ENCODE peak calls at places on chromosomes 5 and 9, in eight cellular contexts. One of them, this sample, is unnamed.

GRCh38 chr5:95836544-95836943 is 14.0 kb upstream of the GLRX start:
- DNase-seq in adrenal gland: no peak
- DNase-seq in Peyer's patch: no peak
- DNase-seq in HepG2: no peak
- DNase-seq in upper lobe of right lung: no peak
- DNase-seq in lower lobe of right lung: no peak
- DNase-seq in PC-3: no peak
- DNase-seq in uterus: no peak
- DNase-seq in this sample: no peak

GRCh38 chr9:32378993-32379729 is 5.3 kb upstream of the ACO1 start:
- DNase-seq in adrenal gland: peak
- DNase-seq in Peyer's patch: peak
- DNase-seq in HepG2: peak
- DNase-seq in upper lobe of right lung: no peak
- DNase-seq in lower lobe of right lung: no peak
- DNase-seq in PC-3: peak
- DNase-seq in uterus: no peak
- DNase-seq in this sample: peak

GRCh38 chr9:133806623-133807010 is 68.5 kb upstream of the SARDH start:
- DNase-seq in adrenal gland: no peak
- DNase-seq in Peyer's patch: no peak
- DNase-seq in HepG2: no peak
- DNase-seq in upper lobe of right lung: no peak
- DNase-seq in lower lobe of right lung: no peak
- DNase-seq in PC-3: no peak
- DNase-seq in uterus: no peak
- DNase-seq in this sample: no peak

GRCh38 chr5:142015781-142016533 is 3.1 kb upstream of the GNPDA1 start:
- DNase-seq in adrenal gland: no peak
- DNase-seq in Peyer's patch: peak
- DNase-seq in HepG2: no peak
- DNase-seq in upper lobe of right lung: no peak
- DNase-seq in lower lobe of right lung: no peak
- DNase-seq in PC-3: peak
- DNase-seq in uterus: no peak
- DNase-seq in this sample: no peak

GRCh38 chr5:114830114-114830513 is 339.6 kb downstream of the TRIM36 start:
- DNase-seq in adrenal gland: no peak
- DNase-seq in Peyer's patch: no peak
- DNase-seq in HepG2: no peak
- DNase-seq in upper lobe of right lung: no peak
- DNase-seq in lower lobe of right lung: no peak
- DNase-seq in PC-3: no peak
- DNase-seq in uterus: no peak
- DNase-seq in this sample: no peak

GRCh38 chr9:109499631-109500120 is 1.6 kb upstream of the PTPN3 start:
- DNase-seq in adrenal gland: no peak
- DNase-seq in Peyer's patch: peak
- DNase-seq in HepG2: peak
- DNase-seq in upper lobe of right lung: peak
- DNase-seq in lower lobe of right lung: peak
- DNase-seq in PC-3: peak
- DNase-seq in uterus: peak
- DNase-seq in this sample: no peak

GRCh38 chr5:41122459-41122858 is 51.3 kb upstream of the MROH2B start:
- DNase-seq in adrenal gland: no peak
- DNase-seq in Peyer's patch: no peak
- DNase-seq in HepG2: no peak
- DNase-seq in upper lobe of right lung: no peak
- DNase-seq in lower lobe of right lung: no peak
- DNase-seq in PC-3: no peak
- DNase-seq in uterus: no peak
- DNase-seq in this sample: no peak

GRCh38 chr5:64854855-64855254 is 86.1 kb downstream of the CWC27 start:
- DNase-seq in adrenal gland: no peak
- DNase-seq in Peyer's patch: no peak
- DNase-seq in HepG2: no peak
- DNase-seq in upper lobe of right lung: no peak
- DNase-seq in lower lobe of right lung: no peak
- DNase-seq in PC-3: no peak
- DNase-seq in uterus: no peak
- DNase-seq in this sample: no peak

GRCh38 chr5:44441460-44441859 is 52.2 kb upstream of the FGF10 start:
- DNase-seq in adrenal gland: no peak
- DNase-seq in Peyer's patch: no peak
- DNase-seq in HepG2: no peak
- DNase-seq in upper lobe of right lung: no peak
- DNase-seq in lower lobe of right lung: no peak
- DNase-seq in PC-3: no peak
- DNase-seq in uterus: no peak
- DNase-seq in this sample: no peak

GRCh38 chr5:9165567-9165966 is 380.3 kb downstream of the SEMA5A start:
- DNase-seq in adrenal gland: no peak
- DNase-seq in Peyer's patch: no peak
- DNase-seq in HepG2: no peak
- DNase-seq in upper lobe of right lung: no peak
- DNase-seq in lower lobe of right lung: no peak
- DNase-seq in PC-3: no peak
- DNase-seq in uterus: no peak
- DNase-seq in this sample: no peak

GRCh38 chr9:1535051-1535450 is 480.1 kb upstream of the SMARCA2 start:
- DNase-seq in adrenal gland: no peak
- DNase-seq in Peyer's patch: no peak
- DNase-seq in HepG2: no peak
- DNase-seq in upper lobe of right lung: no peak
- DNase-seq in lower lobe of right lung: no peak
- DNase-seq in PC-3: no peak
- DNase-seq in uterus: no peak
- DNase-seq in this sample: no peak

GRCh38 chr5:125890387-125890955 is 532.7 kb upstream of the GRAMD2B start:
- DNase-seq in adrenal gland: no peak
- DNase-seq in Peyer's patch: no peak
- DNase-seq in HepG2: no peak
- DNase-seq in upper lobe of right lung: no peak
- DNase-seq in lower lobe of right lung: no peak
- DNase-seq in PC-3: no peak
- DNase-seq in uterus: no peak
- DNase-seq in this sample: no peak

GRCh38 chr5:84535281-84535680 is 150.6 kb upstream of the EDIL3 start:
- DNase-seq in adrenal gland: no peak
- DNase-seq in Peyer's patch: no peak
- DNase-seq in HepG2: no peak
- DNase-seq in upper lobe of right lung: no peak
- DNase-seq in lower lobe of right lung: no peak
- DNase-seq in PC-3: no peak
- DNase-seq in uterus: no peak
- DNase-seq in this sample: no peak

GRCh38 chr5:110463116-110463515 is 263.4 kb downstream of the TMEM232 start:
- DNase-seq in adrenal gland: no peak
- DNase-seq in Peyer's patch: no peak
- DNase-seq in HepG2: no peak
- DNase-seq in upper lobe of right lung: no peak
- DNase-seq in lower lobe of right lung: no peak
- DNase-seq in PC-3: no peak
- DNase-seq in uterus: no peak
- DNase-seq in this sample: no peak

GRCh38 chr5:123527190-123527589 is 15.2 kb downstream of the CSNK1G3 start:
- DNase-seq in adrenal gland: no peak
- DNase-seq in Peyer's patch: no peak
- DNase-seq in HepG2: no peak
- DNase-seq in upper lobe of right lung: no peak
- DNase-seq in lower lobe of right lung: no peak
- DNase-seq in PC-3: no peak
- DNase-seq in uterus: no peak
- DNase-seq in this sample: no peak

GRCh38 chr5:28779161-28779754 is 1740.9 kb upstream of the CDH9 start:
- DNase-seq in adrenal gland: no peak
- DNase-seq in Peyer's patch: no peak
- DNase-seq in HepG2: no peak
- DNase-seq in upper lobe of right lung: no peak
- DNase-seq in lower lobe of right lung: no peak
- DNase-seq in PC-3: peak
- DNase-seq in uterus: no peak
- DNase-seq in this sample: peak

GRCh38 chr5:140925806-140926205 is 293 bp upstream of the PCDHAC1 start:
- DNase-seq in adrenal gland: no peak
- DNase-seq in Peyer's patch: no peak
- DNase-seq in HepG2: no peak
- DNase-seq in upper lobe of right lung: no peak
- DNase-seq in lower lobe of right lung: no peak
- DNase-seq in PC-3: peak
- DNase-seq in uterus: no peak
- DNase-seq in this sample: no peak

GRCh38 chr5:140926903-140927573 is 939 bp downstream of the PCDHAC1 start:
- DNase-seq in adrenal gland: peak
- DNase-seq in Peyer's patch: no peak
- DNase-seq in HepG2: no peak
- DNase-seq in upper lobe of right lung: peak
- DNase-seq in lower lobe of right lung: peak
- DNase-seq in PC-3: peak
- DNase-seq in uterus: no peak
- DNase-seq in this sample: no peak

GRCh38 chr5:140926211-140926902 is at the start of gene PCDHAC1:
- DNase-seq in adrenal gland: peak
- DNase-seq in Peyer's patch: peak
- DNase-seq in HepG2: no peak
- DNase-seq in upper lobe of right lung: peak
- DNase-seq in lower lobe of right lung: peak
- DNase-seq in PC-3: peak
- DNase-seq in uterus: peak
- DNase-seq in this sample: peak
- TF ChIP-seq CTCF in adrenal gland: peak
- TF ChIP-seq CTCF in Peyer's patch: peak
- TF ChIP-seq CTCF in HepG2: no peak
- TF ChIP-seq CTCF in upper lobe of right lung: peak
- TF ChIP-seq CTCF in lower lobe of right lung: peak
- TF ChIP-seq CTCF in PC-3: peak
- TF ChIP-seq CTCF in uterus: peak
- TF ChIP-seq CTCF in this sample: peak

GRCh38 chr5:56749842-56750241 is 65.5 kb upstream of the MAP3K1 start:
- DNase-seq in adrenal gland: no peak
- DNase-seq in Peyer's patch: no peak
- DNase-seq in HepG2: no peak
- DNase-seq in upper lobe of right lung: no peak
- DNase-seq in lower lobe of right lung: no peak
- DNase-seq in PC-3: no peak
- DNase-seq in uterus: no peak
- DNase-seq in this sample: no peak

GRCh38 chr5:56746553-56746952 is 68.8 kb upstream of the MAP3K1 start:
- DNase-seq in adrenal gland: no peak
- DNase-seq in Peyer's patch: no peak
- DNase-seq in HepG2: no peak
- DNase-seq in upper lobe of right lung: no peak
- DNase-seq in lower lobe of right lung: no peak
- DNase-seq in PC-3: no peak
- DNase-seq in uterus: no peak
- DNase-seq in this sample: no peak

GRCh38 chr5:56740868-56741267 is 74.5 kb upstream of the MAP3K1 start:
- DNase-seq in adrenal gland: no peak
- DNase-seq in Peyer's patch: no peak
- DNase-seq in HepG2: no peak
- DNase-seq in upper lobe of right lung: no peak
- DNase-seq in lower lobe of right lung: no peak
- DNase-seq in PC-3: no peak
- DNase-seq in uterus: no peak
- DNase-seq in this sample: no peak

GRCh38 chr5:56740000-56740399 is 75.3 kb upstream of the MAP3K1 start:
- DNase-seq in adrenal gland: no peak
- DNase-seq in Peyer's patch: no peak
- DNase-seq in HepG2: no peak
- DNase-seq in upper lobe of right lung: no peak
- DNase-seq in lower lobe of right lung: no peak
- DNase-seq in PC-3: no peak
- DNase-seq in uterus: no peak
- DNase-seq in this sample: no peak

DNA sequence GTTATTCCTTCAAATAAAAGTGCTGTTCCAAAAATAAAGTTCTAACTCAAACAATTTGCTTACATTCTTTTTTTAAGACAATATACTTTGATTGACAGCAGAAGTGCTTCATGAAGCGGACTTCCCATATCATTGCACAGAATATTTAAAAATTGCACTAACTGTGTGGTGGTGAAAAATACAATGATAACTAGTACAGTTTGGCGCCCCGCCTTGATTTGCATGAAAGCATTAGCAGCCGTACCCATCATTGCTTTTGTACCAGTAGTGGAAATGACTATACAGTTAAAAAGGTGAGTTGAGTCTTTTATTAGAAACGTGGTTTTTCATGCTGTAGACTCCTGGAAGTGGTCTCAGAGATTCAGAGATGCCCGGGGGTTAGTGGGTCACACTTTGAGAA is 69.5 kb upstream of the MAP3K1 start:
- DNase-seq in adrenal gland: no peak
- DNase-seq in Peyer's patch: peak
- DNase-seq in HepG2: no peak
- DNase-seq in upper lobe of right lung: no peak
- DNase-seq in lower lobe of right lung: no peak
- DNase-seq in PC-3: no peak
- DNase-seq in uterus: no peak
- DNase-seq in this sample: no peak
- H3K27ac ChIP-seq in adrenal gland: no peak
- H3K27ac ChIP-seq in Peyer's patch: no peak
- H3K27ac ChIP-seq in HepG2: no peak
- H3K27ac ChIP-seq in upper lobe of right lung: no peak
- H3K27ac ChIP-seq in lower lobe of right lung: no peak
- H3K27ac ChIP-seq in PC-3: no peak
- H3K27ac ChIP-seq in uterus: no peak
- H3K27ac ChIP-seq in this sample: no peak

DNA sequence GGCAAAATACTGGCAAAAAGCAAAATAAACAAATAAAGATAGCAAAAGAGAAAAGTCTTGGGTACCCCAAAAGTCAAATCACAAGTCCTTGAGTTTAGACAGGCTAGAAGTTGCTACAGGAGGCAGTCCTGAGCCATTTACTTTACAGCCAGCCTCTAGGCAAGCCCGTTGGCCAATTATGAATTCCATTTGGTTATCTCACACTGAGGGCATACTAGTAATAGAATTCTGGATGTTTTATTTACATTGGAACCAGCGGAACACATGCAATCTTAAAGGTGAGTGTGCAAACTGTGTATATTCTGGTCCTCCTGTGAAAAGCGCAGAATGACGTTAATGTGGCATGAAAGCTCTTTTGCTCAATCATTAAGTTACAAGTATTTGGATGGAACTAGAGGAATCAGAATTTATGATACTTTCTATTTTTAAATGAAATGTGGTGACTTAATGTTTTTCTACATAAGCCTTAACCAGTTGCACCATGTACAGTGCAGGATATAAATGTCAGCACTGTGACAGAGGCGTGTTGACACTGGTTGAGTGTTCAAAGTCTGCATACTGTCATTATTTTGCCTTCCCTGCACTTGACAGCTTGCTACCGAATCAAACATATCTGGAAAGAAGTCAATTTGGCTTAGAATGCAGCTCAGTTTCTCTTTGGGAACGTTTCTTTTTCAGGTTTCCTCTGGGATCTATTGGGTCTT is 7.9 kb downstream of the GDNF start:
- DNase-seq in adrenal gland: no peak
- DNase-seq in Peyer's patch: no peak
- DNase-seq in HepG2: peak
- DNase-seq in upper lobe of right lung: no peak
- DNase-seq in lower lobe of right lung: no peak
- DNase-seq in PC-3: peak
- DNase-seq in uterus: no peak
- DNase-seq in this sample: no peak
- TF ChIP-seq CTCF in adrenal gland: no peak
- TF ChIP-seq CTCF in Peyer's patch: no peak
- TF ChIP-seq CTCF in HepG2: no peak
- TF ChIP-seq CTCF in upper lobe of right lung: no peak
- TF ChIP-seq CTCF in lower lobe of right lung: no peak
- TF ChIP-seq CTCF in PC-3: no peak
- TF ChIP-seq CTCF in uterus: no peak
- TF ChIP-seq CTCF in this sample: no peak

GRCh38 chr5:5154733-5155132 is 14.6 kb downstream of the ADAMTS16 start:
- DNase-seq in adrenal gland: no peak
- DNase-seq in Peyer's patch: no peak
- DNase-seq in HepG2: no peak
- DNase-seq in upper lobe of right lung: no peak
- DNase-seq in lower lobe of right lung: no peak
- DNase-seq in PC-3: no peak
- DNase-seq in uterus: no peak
- DNase-seq in this sample: no peak
- H3K27ac ChIP-seq in adrenal gland: no peak
- H3K27ac ChIP-seq in Peyer's patch: no peak
- H3K27ac ChIP-seq in HepG2: no peak
- H3K27ac ChIP-seq in upper lobe of right lung: no peak
- H3K27ac ChIP-seq in lower lobe of right lung: no peak
- H3K27ac ChIP-seq in PC-3: no peak
- H3K27ac ChIP-seq in uterus: no peak
- H3K27ac ChIP-seq in this sample: no peak